ENCODE peak calls at places on chromosomes 6 and 20, in seven cellular contexts. E, H, S, T, Q, P and N are unnamed samples.

GRCh38 chr20:373171-373890 is 7.2 kb upstream of the TRIB3 start:
- DNase-seq in E (no peak), H (peak), S (no peak), T (peak), Q (no peak), P (peak), N (peak)

GRCh38 chr6:165799736-165800135 is 136.7 kb upstream of the PDE10A start:
- DNase-seq in E (no peak), H (no peak), S (no peak), T (no peak), Q (peak), P (peak), N (no peak)

GRCh38 chr20:14193885-14194284 is 143.5 kb downstream of the FLRT3 start:
- DNase-seq in E (no peak), H (no peak), S (no peak), T (peak), Q (no peak), P (no peak), N (no peak)

GRCh38 chr6:121504227-121504626 is 68.8 kb downstream of the GJA1 start:
- DNase-seq in E (no peak), H (no peak), S (no peak), T (peak), Q (no peak), P (no peak), N (no peak)

GRCh38 chr6:125077453-125077852 is 76.1 kb upstream of the TPD52L1 start:
- DNase-seq in E (no peak), H (no peak), S (no peak), T (no peak), Q (no peak), P (no peak), N (no peak)

GRCh38 chr20:37902504-37903313 is at the start of gene VSTM2L:
- DNase-seq in E (no peak), H (no peak), S (no peak), T (peak), Q (peak), P (peak), N (no peak)

GRCh38 chr20:58407201-58407873 is 18.3 kb downstream of the VAPB start:
- DNase-seq in E (no peak), H (no peak), S (no peak), T (peak), Q (no peak), P (no peak), N (no peak)

GRCh38 chr6:127266178-127266891 is at the start of gene RNF146:
- DNase-seq in E (peak), H (peak), S (peak), T (peak), Q (peak), P (peak), N (peak)

GRCh38 chr20:50342638-50343102 is 152.0 kb downstream of the CEBPB start:
- DNase-seq in E (no peak), H (no peak), S (no peak), T (no peak), Q (no peak), P (no peak), N (no peak)

GRCh38 chr6:35596448-35597442 is 84.0 kb upstream of the TULP1 start:
- DNase-seq in E (no peak), H (no peak), S (no peak), T (peak), Q (no peak), P (no peak), N (no peak)

GRCh38 chr6:106749611-106750010 is 120.2 kb downstream of the QRSL1 start:
- DNase-seq in E (no peak), H (no peak), S (no peak), T (no peak), Q (no peak), P (no peak), N (no peak)

GRCh38 chr6:148465654-148466053 is 123.0 kb downstream of the SASH1 start:
- DNase-seq in E (no peak), H (no peak), S (no peak), T (no peak), Q (no peak), P (no peak), N (no peak)

GRCh38 chr6:90217621-90218496 is 78.8 kb downstream of the BACH2 start:
- DNase-seq in E (peak), H (no peak), S (no peak), T (peak), Q (peak), P (no peak), N (peak)

GRCh38 chr6:41958022-41958856 is 16.6 kb upstream of the CCND3 start:
- DNase-seq in E (no peak), H (no peak), S (no peak), T (no peak), Q (no peak), P (no peak), N (no peak)

GRCh38 chr6:148548065-148548748 is 198.6 kb upstream of the UST start:
- DNase-seq in E (no peak), H (no peak), S (no peak), T (no peak), Q (no peak), P (peak), N (no peak)

GRCh38 chr20:42441196-42441861 is 748.4 kb downstream of the PTPRT start:
- DNase-seq in E (no peak), H (no peak), S (no peak), T (no peak), Q (no peak), P (no peak), N (no peak)

GRCh38 chr6:109782401-109783046 is 91.4 kb downstream of the FIG4 start:
- DNase-seq in E (no peak), H (no peak), S (no peak), T (no peak), Q (no peak), P (no peak), N (no peak)

GRCh38 chr6:135088232-135088760 is 33.7 kb upstream of the HBS1L start:
- DNase-seq in E (no peak), H (no peak), S (no peak), T (no peak), Q (no peak), P (no peak), N (no peak)

GRCh38 chr6:44850367-44850766 is 462.9 kb downstream of the CDC5L start:
- DNase-seq in E (no peak), H (no peak), S (no peak), T (no peak), Q (no peak), P (no peak), N (no peak)

GRCh38 chr6:166029506-166029905 is 138.1 kb downstream of the TBXT start:
- DNase-seq in E (no peak), H (no peak), S (no peak), T (peak), Q (no peak), P (no peak), N (no peak)

GRCh38 chr20:275791-276190 is 14.8 kb downstream of the C20orf96 start:
- DNase-seq in E (no peak), H (no peak), S (no peak), T (no peak), Q (no peak), P (no peak), N (no peak)

GRCh38 chr6:2385584-2385983 is 140.2 kb upstream of the GMDS start:
- DNase-seq in E (no peak), H (no peak), S (no peak), T (no peak), Q (no peak), P (no peak), N (no peak)

GRCh38 chr6:53159558-53159957 is 10.9 kb upstream of the GCM1 start:
- DNase-seq in E (no peak), H (no peak), S (no peak), T (peak), Q (no peak), P (no peak), N (no peak)

GRCh38 chr6:34424200-34425131 is 1.4 kb downstream of the RPS10 start:
- DNase-seq in E (no peak), H (no peak), S (no peak), T (no peak), Q (no peak), P (no peak), N (no peak)
- H3K27ac ChIP-seq in E (peak), H (no peak), S (peak), T (peak), Q (peak), P (no peak), N (peak)

DNA sequence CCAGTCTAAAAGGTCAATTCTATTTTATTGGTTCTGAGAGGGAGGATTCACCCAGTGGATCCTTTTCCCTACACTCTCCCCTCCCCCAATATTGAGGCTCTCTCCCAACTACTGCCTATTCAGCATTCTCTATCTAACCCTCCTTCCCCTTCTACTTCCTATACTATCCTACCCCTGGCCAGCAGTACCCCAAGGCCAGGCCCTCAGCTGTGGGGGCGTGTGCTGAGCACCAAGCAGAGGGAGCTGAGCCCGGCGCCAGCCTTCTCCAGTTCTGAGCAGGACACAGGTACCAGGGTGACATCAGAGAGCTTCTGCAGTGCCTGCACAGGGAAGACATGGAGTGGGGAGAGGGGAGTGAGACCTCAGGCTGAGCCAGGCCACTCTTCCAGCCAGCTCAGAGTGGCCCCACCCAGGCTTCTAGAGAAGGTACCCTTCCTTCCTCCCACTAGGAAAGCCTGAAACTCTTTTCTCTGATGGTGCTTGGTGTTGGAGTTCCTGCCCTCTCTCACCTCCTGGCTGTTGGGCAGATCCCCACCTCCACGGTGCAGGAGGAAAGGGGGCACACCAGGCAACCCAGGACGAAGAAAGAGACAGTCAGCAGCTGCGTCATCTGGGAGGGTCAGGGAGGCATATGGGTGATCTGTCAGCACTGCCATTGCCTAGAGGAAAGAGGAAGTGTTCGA is 1.9 kb downstream of the DDAH2 start:
- DNase-seq in E (no peak), H (peak), S (no peak), T (no peak), Q (no peak), P (peak), N (no peak)
- H3K4me3 ChIP-seq in E (no peak), H (no peak), S (no peak), T (no peak), Q (no peak), P (no peak), N (peak)

DNA sequence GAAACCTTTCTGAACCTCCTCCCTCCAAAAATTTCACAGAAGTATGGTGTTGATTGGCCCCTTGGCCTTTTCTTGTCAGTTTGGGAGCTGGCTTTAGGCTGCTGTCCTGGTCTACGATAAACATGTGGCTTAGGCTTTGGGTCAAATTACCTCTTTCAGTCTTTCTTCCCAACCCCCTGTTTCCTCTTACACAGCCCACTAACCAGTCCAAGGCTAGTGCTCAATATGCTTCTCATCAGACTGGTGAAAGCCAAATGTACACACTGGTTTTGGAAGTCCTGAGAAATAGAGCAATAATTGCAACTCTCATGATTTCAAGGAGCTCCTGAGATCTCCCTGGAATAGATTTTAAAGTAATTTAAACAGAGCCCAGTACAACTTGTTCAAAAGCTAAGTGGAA is 933.7 kb upstream of the GJE1 start:
- DNase-seq in E (no peak), H (no peak), S (no peak), T (no peak), Q (no peak), P (no peak), N (no peak)
- H3K27ac ChIP-seq in E (peak), H (peak), S (no peak), T (no peak), Q (no peak), P (no peak), N (no peak)

DNA sequence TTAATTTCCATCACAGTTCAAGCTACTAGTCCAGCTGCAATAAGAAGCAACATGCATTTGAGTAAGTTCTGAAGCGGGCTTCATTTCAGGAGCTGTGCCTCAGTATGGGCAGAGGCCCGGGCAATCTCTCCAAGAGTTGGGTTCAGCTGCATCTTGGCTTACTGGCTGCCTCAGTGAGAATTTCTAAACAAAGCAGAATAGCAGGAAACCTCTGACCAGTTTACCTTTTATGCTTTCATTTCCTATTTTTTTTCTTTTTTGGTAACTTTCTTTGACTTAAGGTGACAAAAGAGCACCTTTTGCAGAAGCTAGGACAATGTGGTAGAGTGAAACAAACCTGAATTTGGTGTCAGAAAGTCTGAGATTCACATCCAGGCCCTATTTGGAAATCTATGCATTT is 51.0 kb upstream of the FBXO30 start:
- DNase-seq in E (no peak), H (no peak), S (no peak), T (no peak), Q (no peak), P (no peak), N (no peak)
- H3K4me3 ChIP-seq in E (no peak), H (no peak), S (no peak), T (no peak), Q (no peak), P (no peak), N (no peak)

GRCh38 chr6:43096451-43097097 is 20.5 kb downstream of the PTK7 start:
- DNase-seq in E (no peak), H (peak), S (no peak), T (no peak), Q (peak), P (no peak), N (peak)
- H3K27ac ChIP-seq in E (no peak), H (no peak), S (peak), T (no peak), Q (peak), P (no peak), N (peak)

DNA sequence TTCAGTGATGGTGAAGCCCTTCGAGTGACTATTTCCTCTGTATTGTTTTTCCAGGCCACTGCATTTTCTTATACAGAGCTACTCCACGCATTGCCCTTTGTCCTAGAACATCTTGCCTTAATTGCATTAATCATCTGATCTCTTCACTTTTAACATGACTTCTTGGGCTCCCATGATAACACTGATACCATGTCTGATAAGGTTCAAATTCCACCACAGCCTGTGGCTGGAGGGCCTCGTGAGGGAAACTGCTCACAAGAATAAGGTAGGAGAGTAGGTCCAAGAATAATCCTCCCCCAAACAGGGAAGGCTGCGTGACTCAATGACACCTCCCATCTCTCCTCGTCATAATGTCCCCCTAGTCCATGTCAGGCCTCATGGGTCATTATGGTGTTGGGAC is 165.5 kb upstream of the ECI2 start:
- DNase-seq in E (no peak), H (no peak), S (no peak), T (no peak), Q (no peak), P (no peak), N (no peak)
- H3K4me3 ChIP-seq in E (no peak), H (no peak), S (no peak), T (no peak), Q (no peak), P (no peak), N (no peak)

GRCh38 chr6:137906020-137906472 is 39.0 kb downstream of the TNFAIP3 start:
- DNase-seq in E (no peak), H (no peak), S (no peak), T (no peak), Q (no peak), P (no peak), N (no peak)

GRCh38 chr6:137907170-137907569 is 40.1 kb downstream of the TNFAIP3 start:
- DNase-seq in E (no peak), H (no peak), S (no peak), T (no peak), Q (no peak), P (no peak), N (no peak)

GRCh38 chr6:137903933-137904821 is 37.1 kb downstream of the TNFAIP3 start:
- DNase-seq in E (no peak), H (no peak), S (no peak), T (peak), Q (no peak), P (no peak), N (peak)

GRCh38 chr6:137903274-137903932 is 36.3 kb downstream of the TNFAIP3 start:
- DNase-seq in E (no peak), H (no peak), S (no peak), T (no peak), Q (no peak), P (no peak), N (no peak)

GRCh38 chr6:137904822-137905617 is 38.0 kb downstream of the TNFAIP3 start:
- DNase-seq in E (peak), H (no peak), S (no peak), T (no peak), Q (no peak), P (no peak), N (peak)
- H3K27ac ChIP-seq in E (no peak), H (no peak), S (no peak), T (peak), Q (peak), P (no peak), N (no peak)

GRCh38 chr20:53227523-53227922 is 255.4 kb downstream of the TSHZ2 start:
- DNase-seq in E (no peak), H (no peak), S (no peak), T (no peak), Q (no peak), P (no peak), N (no peak)
- H3K4me3 ChIP-seq in E (no peak), H (no peak), S (no peak), T (no peak), Q (no peak), P (no peak), N (no peak)

GRCh38 chr20:44552568-44552949 is 29.8 kb upstream of the PKIG start:
- DNase-seq in E (no peak), H (no peak), S (no peak), T (no peak), Q (no peak), P (no peak), N (no peak)
- H3K27ac ChIP-seq in E (no peak), H (no peak), S (peak), T (peak), Q (no peak), P (no peak), N (peak)